ENCODE peak calls at places on chromosomes 7 and 10, in ten cellular contexts. Y, Q, D, U, K, N, F, G, V and Z are unnamed samples.

GRCh38 chr10:1206101-1206500 is 149.9 kb downstream of the WDR37 start:
- DNase-seq in U (no peak), K (no peak), Q (no peak), Y (no peak), V (no peak), N (no peak), G (no peak), F (no peak), D (no peak), Z (no peak)

GRCh38 chr7:38744746-38745145 is 113.6 kb upstream of the AMPH start:
- DNase-seq in V (no peak), K (no peak), N (no peak), F (peak), Q (no peak), G (peak), U (peak), D (no peak), Y (no peak), Z (no peak)

GRCh38 chr10:121675344-121675743 is 77.1 kb upstream of the FGFR2 start:
- DNase-seq in D (no peak), F (no peak), N (no peak), V (no peak), Y (no peak), K (no peak), U (no peak), G (no peak), Q (no peak), Z (no peak)

GRCh38 chr10:5941579-5941978 is 35.8 kb downstream of the IL15RA start:
- DNase-seq in Q (no peak), F (no peak), G (no peak), D (no peak), U (no peak), N (no peak), Y (no peak), V (no peak), K (no peak), Z (no peak)

GRCh38 chr10:92573091-92573797 is 649 bp downstream of the IDE start:
- DNase-seq in U (peak), F (no peak), G (peak), V (peak), K (peak), Q (no peak), D (peak), Y (peak), N (peak), Z (peak)

GRCh38 chr10:121598261-121599249 is at the start of gene FGFR2:
- DNase-seq in Y (peak), K (peak), N (peak), G (peak), V (peak), Q (no peak), F (no peak), D (peak), U (peak), Z (no peak)

GRCh38 chr7:44971991-44972441 is 6.8 kb downstream of the MYO1G start:
- DNase-seq in N (no peak), D (no peak), G (no peak), K (no peak), U (no peak), Y (peak), Q (no peak), F (no peak), V (no peak), Z (no peak)

GRCh38 chr7:48962821-48963505 is 38.6 kb downstream of the CDC14C start:
- DNase-seq in N (no peak), D (no peak), V (no peak), K (no peak), G (peak), Q (no peak), F (no peak), Y (no peak), U (no peak), Z (no peak)

GRCh38 chr10:16183989-16184643 is 252.7 kb upstream of the PTER start:
- DNase-seq in Y (no peak), F (no peak), G (no peak), Q (no peak), D (no peak), N (no peak), K (no peak), U (no peak), V (no peak), Z (no peak)

GRCh38 chr7:149670288-149670687 is 103.1 kb downstream of the ZNF467 start:
- DNase-seq in G (peak), N (peak), F (no peak), U (peak), Y (no peak), K (no peak), Q (no peak), V (no peak), D (no peak), Z (no peak)

GRCh38 chr10:43395571-43396060 is 13.4 kb downstream of the HNRNPF start:
- DNase-seq in F (no peak), K (no peak), V (no peak), N (no peak), Y (peak), D (no peak), U (peak), Q (no peak), G (peak), Z (no peak)